ENCODE peak calls at places on chromosomes 5 and 9, in four cellular contexts. G is CD4-positive, alpha-beta memory T cell; L is hippocampal formation; N is fibroblast of lung. Q is an unnamed sample.

GRCh38 chr9:4106744-4107143 is 193.1 kb downstream of the GLIS3 start:
- DNase-seq in G (no peak), N (peak), L (no peak), Q (no peak)

GRCh38 chr9:297104-297794 is 82.6 kb downstream of the DOCK8 start:
- DNase-seq in N (no peak), L (no peak), G (peak), Q (no peak)

GRCh38 chr5:38434981-38435710 is 121.3 kb downstream of the LIFR start:
- DNase-seq in N (peak), G (no peak), L (no peak), Q (no peak)

GRCh38 chr9:136687721-136688223 is 515 bp upstream of the AGPAT2 start:
- DNase-seq in N (no peak), L (no peak), G (no peak), Q (peak)

GRCh38 chr5:96968074-96968473 is 32.2 kb downstream of the LNPEP start:
- DNase-seq in N (peak), G (no peak), L (no peak), Q (no peak)

GRCh38 chr5:59152701-59153245 is 569.9 kb downstream of the RAB3C start:
- DNase-seq in N (no peak), L (no peak), G (no peak), Q (no peak)

GRCh38 chr5:118553662-118554061 is 434.7 kb downstream of the DTWD2 start:
- DNase-seq in G (no peak), N (peak), L (no peak), Q (no peak)

GRCh38 chr5:155833282-155833681 is 493.7 kb upstream of the SGCD start:
- DNase-seq in G (no peak), N (no peak), L (no peak), Q (no peak)

GRCh38 chr9:118108971-118109370 is 404.8 kb downstream of the TLR4 start:
- DNase-seq in G (no peak), N (peak), L (no peak), Q (no peak)

GRCh38 chr9:1100945-1101344 is 50.8 kb downstream of the DMRT2 start:
- DNase-seq in G (no peak), N (no peak), L (peak), Q (no peak)

GRCh38 chr9:36891341-36891811 is 142.7 kb downstream of the PAX5 start:
- DNase-seq in N (no peak), L (no peak), G (no peak), Q (no peak)

GRCh38 chr9:12719431-12719830 is 26.2 kb downstream of the TYRP1 start:
- DNase-seq in G (no peak), L (no peak), N (peak), Q (no peak)

GRCh38 chr9:120974921-120975320 is 48.3 kb upstream of the TRAF1 start:
- DNase-seq in L (no peak), N (no peak), G (no peak), Q (peak)

GRCh38 chr9:23551171-23551795 is 274.8 kb downstream of the ELAVL2 start:
- DNase-seq in L (no peak), G (no peak), N (no peak), Q (no peak)

GRCh38 chr9:97710356-97711222 is 13.4 kb upstream of the XPA start:
- DNase-seq in G (peak), L (peak), N (peak), Q (peak)

GRCh38 chr9:31799953-31800609 is 584.4 kb upstream of the ACO1 start:
- DNase-seq in N (peak), L (no peak), G (no peak), Q (no peak)

GRCh38 chr5:168790691-168791230 is 211.6 kb upstream of the PANK3 start:
- DNase-seq in N (no peak), L (no peak), G (no peak), Q (no peak)

GRCh38 chr5:157311595-157311994 is 45.7 kb downstream of the CYFIP2 start:
- DNase-seq in G (no peak), L (no peak), N (no peak), Q (no peak)

GRCh38 chr5:75058986-75059508 is 6.7 kb upstream of the GCNT4 start:
- DNase-seq in G (no peak), N (no peak), L (no peak), Q (no peak)

Q was measured in CD4-positive, CD25-positive, alpha-beta regulatory T cell.